ENCODE peak calls at places on chromosomes 12 and 14, in four cellular contexts. Q, O, P and L are unnamed samples.
A peak's percentile ranks its signal among the peaks of the same experiment; 100 is the strongest.

GRCh38 chr14:51167587-51168219 is 72.3 kb upstream of the TMX1 start:
- DNase-seq in Q (no peak), O (no peak), P (no peak), L (peak; percentile 14)

GRCh38 chr14:67919259-67919658 is 99.7 kb downstream of the RAD51B start:
- DNase-seq in P (no peak), O (no peak), Q (no peak), L (no peak)

GRCh38 chr12:125794401-125794800 is 729.2 kb downstream of the AACS start:
- DNase-seq in Q (no peak), P (no peak), O (no peak), L (no peak)

GRCh38 chr12:96471368-96472040 is 17.9 kb upstream of the CFAP54 start:
- DNase-seq in O (no peak), P (no peak), Q (no peak), L (no peak)

GRCh38 chr14:20427231-20428009 is 8.5 kb downstream of the KLHL33 start:
- DNase-seq in P (no peak), O (no peak), Q (no peak), L (peak; percentile 21)

GRCh38 chr14:61561144-61561543 is 134.2 kb upstream of the HIF1A start:
- DNase-seq in Q (no peak), O (no peak), P (no peak), L (peak; percentile 65)

GRCh38 chr12:113735146-113735545 is 231.0 kb downstream of the RBM19 start:
- DNase-seq in P (no peak), O (no peak), Q (no peak), L (no peak)

GRCh38 chr12:124565071-124565491 is 2.3 kb downstream of the NCOR2 start:
- DNase-seq in O (no peak), Q (no peak), P (no peak), L (no peak)

GRCh38 chr14:24692382-24693352 is 58.7 kb upstream of the GZMB start:
- DNase-seq in P (no peak), Q (no peak), O (peak; percentile 48), L (no peak)

GRCh38 chr12:3661028-3661427 is 91.9 kb downstream of the CRACR2A start:
- DNase-seq in O (no peak), Q (no peak), P (no peak), L (peak; percentile 34)